ENCODE peak calls at places on chromosome 5, in five cellular contexts. M is colonic mucosa, B is adipocyte, Z is IMR-90, Q is H9. Y is an unnamed sample.

GRCh38 chr5:8828596-8829321 is 717.1 kb downstream of the SEMA5A start:
- DNase-seq in M (no peak), B (no peak), Z (peak), Q (no peak), Y (no peak)

GRCh38 chr5:97087138-97087537 is 55.3 kb downstream of the LIX1 start:
- DNase-seq in M (no peak), B (no peak), Z (no peak), Q (no peak), Y (no peak)

GRCh38 chr5:132263548-132264261 is 6.2 kb downstream of the PDLIM4 start:
- DNase-seq in M (peak), B (peak), Z (peak), Q (peak), Y (peak)

GRCh38 chr5:73592546-73592945 is 27.0 kb downstream of the UTP15 start:
- DNase-seq in M (no peak), B (no peak), Z (peak), Q (no peak), Y (no peak)

GRCh38 chr5:15752886-15753285 is 252.9 kb downstream of the FBXL7 start:
- DNase-seq in M (no peak), B (peak), Z (peak), Q (no peak), Y (peak)

GRCh38 chr5:163580516-163580915 is 75.1 kb downstream of the MAT2B start:
- DNase-seq in M (peak), B (no peak), Z (no peak), Q (no peak), Y (no peak)

GRCh38 chr5:103829585-103829984 is 267.0 kb upstream of the NUDT12 start:
- DNase-seq in M (no peak), B (no peak), Z (no peak), Q (no peak), Y (no peak)

GRCh38 chr5:41151562-41151961 is 61.8 kb downstream of the C6 start:
- DNase-seq in M (no peak), B (no peak), Z (no peak), Q (no peak), Y (no peak)

GRCh38 chr5:27144456-27144855 is 106.1 kb upstream of the CDH9 start:
- DNase-seq in M (no peak), B (no peak), Z (no peak), Q (no peak), Y (no peak)

GRCh38 chr5:8906303-8906967 is 639.4 kb downstream of the SEMA5A start:
- DNase-seq in M (no peak), B (no peak), Z (peak), Q (no peak), Y (no peak)

GRCh38 chr5:10453564-10453963 is 11.9 kb downstream of the ROPN1L start:
- DNase-seq in M (no peak), B (peak), Z (peak), Q (no peak), Y (no peak)

GRCh38 chr5:2748841-2749513 is 2.5 kb downstream of the IRX2 start:
- DNase-seq in M (no peak), B (no peak), Z (no peak), Q (no peak), Y (no peak)

GRCh38 chr5:73363911-73364730 is 84.5 kb downstream of the FOXD1 start:
- DNase-seq in M (no peak), B (peak), Z (peak), Q (no peak), Y (no peak)

GRCh38 chr5:18465833-18466681 is 831.8 kb downstream of the TAF11L14 start:
- DNase-seq in M (peak), B (peak), Z (peak), Q (peak), Y (no peak)

GRCh38 chr5:42467572-42467971 is 44.3 kb downstream of the GHR start:
- DNase-seq in M (no peak), B (no peak), Z (no peak), Q (no peak), Y (no peak)

GRCh38 chr5:134732819-134733218 is 5.5 kb upstream of the CAMLG start:
- DNase-seq in M (no peak), B (no peak), Z (no peak), Q (no peak), Y (no peak)

GRCh38 chr5:321233-321725 is at the start of gene AHRR:
- DNase-seq in M (peak), B (peak), Z (peak), Q (peak), Y (no peak)

GRCh38 chr5:74954919-74955318 is 88.7 kb upstream of the FAM169A start:
- DNase-seq in M (no peak), B (peak), Z (peak), Q (no peak), Y (no peak)
- H3K9ac ChIP-seq in M (no peak), B (peak), Z (peak), Q (no peak), Y (no peak)

GRCh38 chr5:143205386-143205785 is 198.1 kb downstream of the NR3C1 start:
- DNase-seq in M (no peak), B (peak), Z (peak), Q (no peak), Y (no peak)
- H3K9ac ChIP-seq in M (no peak), B (no peak), Z (no peak), Q (no peak), Y (no peak)

DNA sequence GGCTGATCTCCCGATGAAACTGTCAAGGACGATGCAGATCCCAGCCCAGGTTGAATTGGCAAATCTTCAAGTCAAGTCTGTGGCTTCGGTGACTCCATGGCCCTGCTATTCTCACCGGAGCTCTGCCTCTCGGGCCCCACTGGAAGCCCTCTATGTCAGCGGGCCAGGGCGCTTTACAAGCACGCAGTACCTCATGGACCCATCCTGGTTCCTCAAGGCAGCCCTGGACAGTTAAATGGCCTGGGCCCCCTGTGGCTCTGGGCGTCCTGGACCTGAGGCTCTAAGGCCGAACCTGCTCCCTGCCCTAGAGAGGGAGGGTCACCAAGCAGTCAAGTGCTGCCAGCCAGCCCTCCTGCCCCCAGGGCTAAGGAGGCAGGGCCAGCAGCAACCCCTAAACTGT is 45.3 kb downstream of the STC2 start:
- DNase-seq in M (no peak), B (no peak), Z (no peak), Q (no peak), Y (peak)
- H3K9ac ChIP-seq in M (no peak), B (no peak), Z (no peak), Q (no peak), Y (no peak)

DNA sequence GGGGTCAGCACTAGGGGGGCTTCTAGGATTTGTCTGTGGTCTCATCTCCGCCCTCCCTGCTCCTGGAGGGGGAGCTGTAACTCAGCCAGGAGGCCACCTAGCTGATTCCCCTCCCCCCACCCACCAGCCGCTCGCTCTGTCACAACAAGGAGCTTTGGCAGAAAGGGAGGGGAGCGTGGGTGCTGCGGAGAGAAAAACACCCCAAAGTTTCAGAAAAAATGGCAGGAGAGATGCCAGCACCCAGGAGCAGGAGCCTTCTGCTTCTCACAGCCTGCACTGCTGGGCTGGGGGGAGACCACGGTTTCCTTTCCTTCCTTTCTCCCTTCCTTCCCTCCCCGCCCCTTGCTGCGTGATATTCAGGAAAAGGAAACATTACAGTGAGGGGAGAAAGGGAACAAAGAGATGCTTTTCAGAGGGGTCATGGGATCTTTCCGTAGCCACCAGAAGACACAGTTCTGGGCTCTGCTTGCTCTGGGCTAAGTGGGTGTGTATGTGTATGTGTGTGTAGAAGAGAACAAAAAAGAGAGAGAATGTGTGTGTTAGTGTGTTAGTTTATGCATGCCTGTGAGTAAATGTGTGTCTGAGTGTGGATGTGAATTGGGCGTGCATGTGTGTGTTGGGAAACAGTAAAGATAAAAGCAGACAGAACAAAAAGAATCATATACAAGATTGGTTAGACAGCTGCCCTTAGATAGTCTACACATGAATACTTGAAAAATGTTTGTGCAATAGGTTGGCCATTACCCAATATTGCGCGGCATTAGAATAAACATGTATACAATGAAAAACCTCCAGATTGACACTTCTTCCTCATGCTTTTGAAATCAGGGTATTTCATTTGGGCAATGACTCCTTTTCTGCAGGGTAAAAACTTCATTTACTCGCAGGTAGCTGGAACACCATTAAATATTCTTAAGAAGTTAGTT is 36.4 kb upstream of the HSPA9 start:
- DNase-seq in M (no peak), B (peak), Z (no peak), Q (peak), Y (no peak)
- H3K9ac ChIP-seq in M (no peak), B (peak), Z (peak), Q (peak), Y (peak)

GRCh38 chr5:109693535-109694152 is 3.9 kb downstream of the MAN2A1 start:
- DNase-seq in M (no peak), B (peak), Z (peak), Q (no peak), Y (no peak)
- H3K9ac ChIP-seq in M (no peak), B (no peak), Z (no peak), Q (no peak), Y (no peak)

GRCh38 chr5:65802080-65802479 is 80.1 kb downstream of the NLN start:
- DNase-seq in M (no peak), B (no peak), Z (no peak), Q (no peak), Y (no peak)

GRCh38 chr5:65801332-65801731 is 79.3 kb downstream of the NLN start:
- DNase-seq in M (no peak), B (peak), Z (peak), Q (no peak), Y (no peak)

GRCh38 chr5:65805082-65805481 is 83.1 kb downstream of the NLN start:
- DNase-seq in M (no peak), B (no peak), Z (no peak), Q (no peak), Y (no peak)

GRCh38 chr5:65802820-65803219 is 80.8 kb downstream of the NLN start:
- DNase-seq in M (no peak), B (no peak), Z (no peak), Q (no peak), Y (no peak)

GRCh38 chr5:65803699-65804426 is 81.9 kb downstream of the NLN start:
- DNase-seq in M (no peak), B (no peak), Z (peak), Q (no peak), Y (no peak)
- H3K9ac ChIP-seq in M (no peak), B (no peak), Z (no peak), Q (no peak), Y (no peak)

GRCh38 chr5:34688015-34688800 is 32.1 kb downstream of the RAI14 start:
- DNase-seq in M (no peak), B (peak), Z (no peak), Q (no peak), Y (no peak)

GRCh38 chr5:34684980-34685352 is 28.8 kb downstream of the RAI14 start:
- DNase-seq in M (no peak), B (no peak), Z (no peak), Q (no peak), Y (no peak)

GRCh38 chr5:34685485-34686197 is 29.5 kb downstream of the RAI14 start:
- DNase-seq in M (no peak), B (peak), Z (peak), Q (no peak), Y (no peak)

GRCh38 chr5:34686762-34687268 is 30.7 kb downstream of the RAI14 start:
- DNase-seq in M (peak), B (peak), Z (peak), Q (no peak), Y (peak)

DNA sequence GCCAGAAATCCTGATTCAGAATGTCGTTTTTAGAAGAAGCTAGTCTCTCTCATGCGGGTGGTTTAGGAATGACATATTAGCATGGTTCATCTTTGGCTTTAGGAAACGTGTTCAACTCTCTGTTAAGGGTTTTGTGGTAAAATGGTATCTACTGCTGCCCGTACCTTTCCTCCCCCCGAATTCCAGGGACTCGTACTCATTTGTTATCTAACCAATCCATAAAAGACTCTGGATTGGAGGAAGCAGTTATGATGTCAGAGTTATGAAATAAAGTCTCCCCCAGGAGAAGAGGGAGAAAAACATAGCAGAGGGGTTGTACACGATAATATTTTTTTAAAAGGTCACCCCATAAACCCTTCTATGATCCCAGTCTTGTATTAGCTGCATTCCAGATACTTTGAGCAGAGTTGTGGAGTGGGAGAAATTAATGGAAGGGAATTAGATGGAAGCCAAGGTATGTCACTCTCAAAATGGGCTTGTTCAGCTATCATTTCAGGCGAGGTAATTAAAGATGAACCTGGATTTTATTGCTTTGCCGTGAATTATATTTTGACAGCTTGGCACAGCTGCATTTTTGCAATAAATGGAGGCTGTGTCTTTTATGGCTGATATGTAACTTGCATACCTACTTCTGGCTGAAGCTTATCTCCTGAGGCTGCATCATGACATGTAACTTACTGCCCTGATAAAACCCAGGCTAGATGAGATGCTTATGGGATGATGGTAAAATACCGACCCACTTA is 31.3 kb downstream of the RAI14 start:
- DNase-seq in M (peak), B (no peak), Z (peak), Q (no peak), Y (no peak)
- H3K9ac ChIP-seq in M (no peak), B (no peak), Z (no peak), Q (no peak), Y (no peak)

GRCh38 chr5:81779125-81779934 is 28.4 kb upstream of the SSBP2 start:
- DNase-seq in M (peak), B (peak), Z (peak), Q (no peak), Y (peak)
- H3K9ac ChIP-seq in M (peak), B (peak), Z (peak), Q (no peak), Y (peak)

GRCh38 chr5:150603491-150603890 is 37.0 kb upstream of the SYNPO start:
- DNase-seq in M (no peak), B (no peak), Z (no peak), Q (no peak), Y (peak)
- H3K9ac ChIP-seq in M (no peak), B (no peak), Z (no peak), Q (no peak), Y (no peak)